ENCODE peak calls at places on chromosome 18, in four cellular contexts. L is HepG2, B is WTC11, A is K562. I is an unnamed sample.

GRCh38 chr18:32771871-32772499 is 838 bp downstream of the KLHL14 start:
- DNase-seq in L (no peak), B (peak; percentile 62), A (no peak), I (peak; percentile 76)

GRCh38 chr18:40452599-40452998 is 1502.4 kb upstream of the PIK3C3 start:
- DNase-seq in L (no peak), B (no peak), A (no peak), I (no peak)

GRCh38 chr18:58861353-58861752 is 3.3 kb upstream of the ZNF532 start:
- DNase-seq in L (no peak), A (no peak), B (no peak), I (no peak)

GRCh38 chr18:49412673-49413072 is 47.8 kb downstream of the DYM start:
- DNase-seq in B (no peak), L (no peak), A (no peak), I (no peak)

GRCh38 chr18:45110577-45111506 is 430.2 kb downstream of the SETBP1 start:
- DNase-seq in A (no peak), L (no peak), B (no peak), I (no peak)

GRCh38 chr18:59388817-59389216 is 29.8 kb upstream of the LMAN1 start:
- DNase-seq in B (no peak), A (no peak), L (no peak), I (no peak)

GRCh38 chr18:42112657-42113420 is 157.8 kb downstream of the PIK3C3 start:
- DNase-seq in B (no peak), A (no peak), L (peak; percentile 82), I (no peak)

GRCh38 chr18:41371718-41372117 is 583.3 kb upstream of the PIK3C3 start:
- DNase-seq in A (no peak), L (no peak), B (no peak), I (no peak)

GRCh38 chr18:8778386-8778785 is 73.0 kb downstream of the MTCL1 start:
- DNase-seq in B (no peak), A (no peak), L (no peak), I (no peak)

GRCh38 chr18:939167-939566 is 34.5 kb downstream of the ADCYAP1 start:
- DNase-seq in L (no peak), A (no peak), B (no peak), I (no peak)

GRCh38 chr18:29271496-29271895 is 1094.6 kb upstream of the CDH2 start:
- DNase-seq in A (no peak), L (no peak), B (no peak), I (no peak)

GRCh38 chr18:24913507-24914147 is 438.3 kb downstream of the ZNF521 start:
- DNase-seq in B (no peak), A (no peak), L (no peak), I (no peak)

DNA sequence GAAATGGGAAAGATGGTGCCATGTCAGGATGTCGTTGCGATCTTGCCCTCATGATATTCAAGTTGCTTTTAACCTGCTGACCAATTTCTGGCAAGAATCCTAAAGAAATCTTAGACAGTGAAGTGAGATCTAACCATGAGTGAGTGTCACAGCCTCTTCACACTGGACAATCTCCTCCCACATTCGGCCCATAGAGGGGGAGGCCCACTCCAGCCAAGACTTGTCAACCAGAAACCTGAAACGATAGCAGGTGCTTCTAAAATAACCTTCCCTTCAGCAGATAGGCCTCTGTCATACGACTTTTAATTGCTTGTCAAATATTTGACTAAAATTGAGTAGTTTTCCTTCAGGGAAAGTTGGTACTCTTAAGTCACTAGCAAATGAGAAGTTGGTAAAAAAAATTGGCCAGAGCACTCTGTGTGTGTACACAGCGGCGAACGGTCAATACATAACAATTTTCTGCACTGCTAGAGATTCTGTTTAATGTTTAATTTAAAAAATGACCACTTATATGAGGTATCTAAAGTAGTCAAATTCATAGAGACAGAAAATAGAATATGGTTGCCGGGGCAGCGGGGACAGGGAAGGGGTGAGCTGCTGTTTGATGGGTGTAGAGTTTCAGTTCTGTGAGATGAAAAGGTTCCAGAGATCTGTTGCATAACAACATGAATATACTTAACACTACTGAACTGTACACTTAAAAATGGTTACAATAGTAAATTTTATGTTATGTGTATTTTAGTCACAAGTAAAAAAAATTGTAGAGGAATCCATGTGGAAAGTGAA is 110.2 kb downstream of the VAPA start:
- DNase-seq in A (no peak), L (no peak), B (no peak), I (no peak)
- TF ChIP-seq SP1 in A (no peak), L (no peak), B (no peak), I (no peak)

DNA sequence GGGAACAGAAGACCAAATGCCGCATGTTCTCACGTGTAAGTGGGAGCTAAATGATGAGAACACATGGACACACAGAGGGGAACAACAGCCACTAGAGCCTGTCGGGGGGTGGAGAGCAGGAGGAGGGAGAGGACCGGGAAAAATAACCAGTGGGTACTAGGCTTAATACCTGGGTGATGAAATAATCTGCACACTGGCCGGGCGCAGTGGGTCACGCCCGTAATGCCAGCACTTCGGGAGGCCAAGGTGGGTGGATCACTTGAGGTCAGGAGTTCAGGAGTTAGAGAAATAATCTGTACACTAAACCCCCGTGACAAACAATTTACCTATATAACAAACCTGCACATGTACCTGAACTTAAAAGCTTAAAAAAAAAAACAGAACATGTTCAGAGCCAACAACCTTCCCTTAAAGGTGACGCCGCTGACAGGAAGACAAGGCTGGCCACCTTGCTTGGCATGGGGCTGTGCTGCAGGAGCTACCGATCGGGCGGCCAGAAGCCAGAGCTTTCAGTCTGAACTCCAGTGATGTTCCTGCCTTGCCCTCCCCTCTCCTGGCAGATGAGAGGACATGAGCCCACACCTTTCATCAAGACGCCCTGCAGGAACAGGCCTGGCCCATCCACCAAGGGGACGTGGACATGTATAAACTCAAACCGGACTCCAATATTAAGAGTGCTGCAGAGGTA is 11.2 kb downstream of the SLC66A2 start:
- DNase-seq in B (peak; percentile 5), A (no peak), L (no peak), I (no peak)
- TF ChIP-seq ELF4 in B (no peak), A (no peak), L (no peak), I (no peak)

GRCh38 chr18:3323900-3324299 is 62.0 kb downstream of the MYL12B start:
- DNase-seq in B (no peak), A (peak; percentile 52), L (no peak), I (no peak)
- TF ChIP-seq SP1 in B (no peak), A (no peak), L (no peak), I (no peak)

DNA sequence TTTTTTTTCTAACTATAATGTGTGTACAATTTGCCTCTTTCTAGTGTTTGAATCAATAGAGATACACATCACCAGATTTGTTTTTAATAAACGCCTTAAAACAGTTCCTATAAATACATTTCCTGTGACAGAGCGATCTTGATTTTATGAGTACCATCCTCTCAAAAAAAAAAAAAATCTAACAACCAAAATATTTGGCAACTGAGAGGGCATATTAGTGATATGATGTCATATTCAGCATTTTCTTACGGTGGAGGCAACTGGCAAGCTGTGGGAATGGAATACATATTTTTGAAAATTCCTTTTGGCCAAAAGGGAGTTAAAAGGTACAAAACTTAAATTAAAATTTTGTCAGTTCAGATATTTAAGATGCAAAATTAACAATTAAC is 268.5 kb downstream of the TCF4 start:
- DNase-seq in B (no peak), A (no peak), L (no peak), I (no peak)
- TF ChIP-seq ELF4 in B (no peak), A (no peak), L (no peak), I (no peak)

GRCh38 chr18:46156838-46157237 is 52.7 kb downstream of the HAUS1 start:
- DNase-seq in A (no peak), B (no peak), L (no peak), I (no peak)

GRCh38 chr18:46156124-46156745 is 52.0 kb downstream of the HAUS1 start:
- DNase-seq in B (no peak), A (no peak), L (no peak), I (no peak)

GRCh38 chr18:46158498-46158897 is 54.3 kb downstream of the HAUS1 start:
- DNase-seq in B (no peak), A (no peak), L (no peak), I (no peak)

GRCh38 chr18:46152808-46153617 is 48.8 kb downstream of the HAUS1 start:
- DNase-seq in A (peak; percentile 95), B (peak; percentile 41), L (no peak), I (no peak)

GRCh38 chr18:46155652-46156051 is 51.5 kb downstream of the HAUS1 start:
- DNase-seq in B (no peak), A (no peak), L (no peak), I (no peak)
- TF ChIP-seq SP1 in B (no peak), A (no peak), L (no peak), I (no peak)

I was measured in HEK293T.